ENCODE peak calls at places on chromosome 16, in six cellular contexts. O, Y, Q, R, A and U are unnamed samples. For H3K36me3, the result is how much of the 10 kb centered on the place peaks cover.

GRCh38 chr16:85057212-85057889 is 29.8 kb downstream of the KIAA0513 start:
- DNase-seq in O (no peak), Y (no peak), Q (no peak), R (no peak), A (peak), U (no peak)

GRCh38 chr16:85083051-85083639 is 29.1 kb downstream of the CIBAR2 start:
- DNase-seq in O (no peak), Y (no peak), Q (no peak), R (no peak), A (no peak), U (no peak)

GRCh38 chr16:75311383-75311938 is 60.0 kb upstream of the BCAR1 start:
- DNase-seq in O (no peak), Y (peak), Q (no peak), R (no peak), A (no peak), U (no peak)

GRCh38 chr16:3183445-3184139 is 4.4 kb upstream of the OR1F1 start:
- DNase-seq in O (no peak), Y (no peak), Q (no peak), R (no peak), A (no peak), U (no peak)

GRCh38 chr16:86740298-86740697 is 161.9 kb downstream of the FOXL1 start:
- DNase-seq in O (no peak), Y (no peak), Q (no peak), R (no peak), A (no peak), U (no peak)

GRCh38 chr16:47056704-47057630 is 83.5 kb upstream of the DNAJA2 start:
- DNase-seq in O (no peak), Y (no peak), Q (no peak), R (no peak), A (no peak), U (no peak)

GRCh38 chr16:75266738-75267630 is 15.6 kb upstream of the BCAR1 start:
- DNase-seq in O (no peak), Y (no peak), Q (no peak), R (peak), A (peak), U (peak)

GRCh38 chr16:12601290-12601900 is 202.3 kb downstream of the CPPED1 start:
- DNase-seq in O (no peak), Y (no peak), Q (no peak), R (no peak), A (no peak), U (no peak)

GRCh38 chr16:47523342-47524006 is 62.3 kb downstream of the PHKB start:
- DNase-seq in O (no peak), Y (no peak), Q (no peak), R (no peak), A (no peak), U (no peak)

GRCh38 chr16:11097782-11098167 is 153.4 kb downstream of the CLEC16A start:
- DNase-seq in O (no peak), Y (no peak), Q (no peak), R (no peak), A (no peak), U (no peak)

GRCh38 chr16:55297062-55297909 is 26.7 kb upstream of the IRX6 start:
- DNase-seq in O (no peak), Y (peak), Q (no peak), R (no peak), A (no peak), U (no peak)

GRCh38 chr16:47136101-47136820 is 7.5 kb downstream of the NETO2 start:
- DNase-seq in O (no peak), Y (peak), Q (no peak), R (no peak), A (no peak), U (no peak)

GRCh38 chr16:48462146-48462740 is 77.0 kb upstream of the SIAH1 start:
- DNase-seq in O (no peak), Y (peak), Q (no peak), R (no peak), A (no peak), U (no peak)

GRCh38 chr16:62135903-62136302 is 99.7 kb upstream of the CDH8 start:
- DNase-seq in O (no peak), Y (peak), Q (no peak), R (no peak), A (no peak), U (no peak)

GRCh38 chr16:60074378-60074777 is 1340.3 kb upstream of the GOT2 start:
- DNase-seq in O (no peak), Y (no peak), Q (no peak), R (no peak), A (no peak), U (no peak)

GRCh38 chr16:3383045-3383448 is 17.8 kb downstream of the ZSCAN32 start:
- DNase-seq in O (no peak), Y (no peak), Q (no peak), R (no peak), A (no peak), U (no peak)

GRCh38 chr16:49859139-49859947 is 3.4 kb upstream of the ZNF423 start:
- DNase-seq in O (peak), Y (peak), Q (peak), R (peak), A (peak), U (peak)

GRCh38 chr16:50464325-50465290 is 83.6 kb upstream of the NKD1 start:
- DNase-seq in O (no peak), Y (no peak), Q (no peak), R (no peak), A (no peak), U (no peak)

GRCh38 chr16:31064882-31065461 is 9.1 kb downstream of the ZNF668 start:
- DNase-seq in O (peak), Y (peak), Q (peak), R (peak), A (no peak), U (no peak)

GRCh38 chr16:23282508-23282907 is 19.6 kb upstream of the SCNN1B start:
- DNase-seq in O (no peak), Y (no peak), Q (no peak), R (no peak), A (no peak), U (no peak)

DNA sequence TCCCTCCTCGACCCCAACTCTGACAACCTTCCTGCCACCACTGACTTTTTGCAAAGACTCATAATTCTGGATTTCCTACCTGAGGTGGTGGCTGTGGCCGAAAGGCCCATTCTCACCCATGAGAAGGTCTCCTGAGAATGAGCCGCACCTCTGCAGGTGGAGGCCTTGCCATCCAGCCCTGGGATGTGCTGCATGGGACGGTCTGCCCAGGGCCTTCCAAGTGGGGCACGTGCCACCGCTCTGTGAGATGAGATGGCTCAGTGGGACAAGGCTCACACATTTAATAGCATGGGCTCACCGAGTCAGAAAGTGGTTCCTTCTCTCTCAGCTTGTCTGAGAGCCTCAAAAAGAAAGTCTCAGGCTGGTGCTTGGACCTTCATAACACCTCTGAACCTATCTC is 112.8 kb downstream of the AMFR start:
- DNase-seq in O (no peak), Y (no peak), Q (no peak), R (no peak), A (no peak), U (no peak)
- H3K27ac ChIP-seq in O (no peak), Y (no peak), Q (no peak), R (no peak), A (no peak), U (no peak)

GRCh38 chr16:73017321-73017720 is 30.6 kb downstream of the ZFHX3 start:
- DNase-seq in O (no peak), Y (no peak), Q (no peak), R (no peak), A (no peak), U (no peak)
- H3K36me3 ChIP-seq in O (under half), Y (under half), Q (under half), R (under half), A (under half), U (under half)

DNA sequence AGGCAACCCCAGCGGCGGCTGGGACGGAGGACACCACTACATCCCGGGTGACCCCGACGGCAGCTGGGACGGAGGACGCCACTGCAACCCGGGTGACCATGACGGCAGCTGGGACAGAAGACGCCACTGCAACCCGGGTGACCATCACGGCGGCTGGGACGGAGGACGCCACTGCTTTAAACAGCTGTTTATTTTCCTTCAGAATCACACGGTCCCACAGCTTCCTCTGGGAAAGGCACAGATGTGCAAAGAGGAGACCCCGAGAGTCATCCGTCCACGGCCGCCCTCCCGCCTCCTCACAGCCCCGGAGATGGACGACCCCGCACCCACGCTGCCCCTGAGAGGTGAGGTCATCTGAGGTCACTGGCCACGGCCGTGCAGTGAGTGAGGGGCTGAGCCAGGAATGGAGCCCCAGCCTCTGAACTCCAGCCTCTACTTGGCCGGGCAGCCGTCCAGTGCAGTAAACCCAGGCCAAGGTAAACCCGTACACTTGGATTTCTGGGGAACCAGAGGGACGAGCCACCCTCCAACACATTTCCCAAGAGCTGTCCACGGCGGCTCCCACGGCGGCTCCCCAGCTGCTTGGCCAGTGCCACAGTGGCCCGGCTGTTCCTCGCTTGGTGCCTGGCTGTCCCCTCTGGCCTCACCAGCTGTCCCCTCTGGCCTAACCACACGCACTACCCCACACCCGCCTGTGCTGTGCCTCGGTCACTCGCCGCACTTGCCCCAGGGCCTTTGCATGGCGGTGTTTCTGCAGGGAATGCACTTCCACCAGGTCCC is 43.2 kb upstream of the PABPN1L start:
- DNase-seq in O (no peak), Y (no peak), Q (no peak), R (no peak), A (peak), U (no peak)
- H3K27ac ChIP-seq in O (no peak), Y (no peak), Q (peak), R (no peak), A (peak), U (no peak)

GRCh38 chr16:71255721-71256120 is 25.2 kb upstream of the HYDIN start:
- DNase-seq in O (no peak), Y (no peak), Q (no peak), R (no peak), A (no peak), U (no peak)

GRCh38 chr16:71259086-71259485 is 28.6 kb upstream of the HYDIN start:
- DNase-seq in O (no peak), Y (no peak), Q (no peak), R (no peak), A (no peak), U (no peak)

GRCh38 chr16:71258371-71258770 is 27.8 kb upstream of the HYDIN start:
- DNase-seq in O (no peak), Y (no peak), Q (no peak), R (no peak), A (no peak), U (no peak)

GRCh38 chr16:71257768-71258167 is 27.2 kb upstream of the HYDIN start:
- DNase-seq in O (no peak), Y (no peak), Q (no peak), R (no peak), A (no peak), U (no peak)

DNA sequence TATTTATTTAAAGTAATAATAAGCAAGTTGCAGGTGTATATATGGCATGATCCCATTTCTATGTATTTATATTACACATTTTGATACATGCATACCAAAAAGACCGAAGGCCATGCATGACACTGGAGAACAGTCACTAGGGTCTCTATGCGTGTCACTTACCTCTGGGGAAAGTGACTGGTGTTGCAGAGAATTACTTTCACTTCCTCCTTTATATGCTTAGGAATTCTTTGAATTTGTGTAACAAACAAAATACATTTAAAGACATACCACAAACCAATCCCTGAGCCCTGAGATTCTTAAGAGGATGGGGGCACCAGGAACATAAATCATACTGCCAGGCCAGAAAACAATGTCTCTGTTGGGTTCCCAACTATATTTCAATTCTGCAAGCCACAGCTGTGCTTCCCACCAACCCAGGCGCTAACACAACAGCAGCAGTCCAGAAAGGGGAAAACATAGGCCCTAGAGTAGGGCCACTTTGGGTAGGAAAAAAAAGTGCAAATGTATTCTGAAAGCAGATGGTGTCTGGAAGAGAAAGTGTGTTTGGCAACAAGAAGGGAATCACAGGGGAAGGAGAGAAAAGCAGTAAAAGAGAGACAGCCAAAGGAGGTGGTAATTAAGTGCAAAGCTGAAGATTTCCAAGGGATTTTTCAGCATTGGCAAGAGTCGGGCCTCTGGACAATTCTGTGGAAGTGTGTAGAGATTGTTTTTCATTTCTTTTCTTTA is 24.5 kb upstream of the HYDIN start:
- DNase-seq in O (no peak), Y (no peak), Q (no peak), R (no peak), A (no peak), U (no peak)
- H3K36me3 ChIP-seq in O (under half), Y (under half), Q (under half), R (under half), A (under half), U (under half)